ENCODE peak calls at places on chromosomes 3 and 15, in nine cellular contexts. One of them, this sample, is unnamed.

GRCh38 chr3:5022966-5023776 is 43.9 kb downstream of the BHLHE40 start:
- DNase-seq in A549: peak; percentile 99
- DNase-seq in fibroblast of lung: peak; percentile 100
- DNase-seq in lower lobe of right lung: no peak
- DNase-seq in stomach: peak; percentile 34
- DNase-seq in body of pancreas: peak; percentile 82
- DNase-seq in AG04449: peak; percentile 93
- DNase-seq in skeletal muscle cell: peak; percentile 98
- DNase-seq in OCI-LY7: no peak
- DNase-seq in this sample: peak; percentile 98

GRCh38 chr3:197829397-197830045 is 38.5 kb downstream of the LRCH3 start:
- DNase-seq in A549: no peak
- DNase-seq in fibroblast of lung: no peak
- DNase-seq in lower lobe of right lung: no peak
- DNase-seq in stomach: no peak
- DNase-seq in body of pancreas: no peak
- DNase-seq in AG04449: no peak
- DNase-seq in skeletal muscle cell: no peak
- DNase-seq in OCI-LY7: no peak
- DNase-seq in this sample: no peak

GRCh38 chr3:65170357-65171090 is 482.7 kb upstream of the ADAMTS9 start:
- DNase-seq in A549: peak; percentile 48
- DNase-seq in fibroblast of lung: peak; percentile 95
- DNase-seq in lower lobe of right lung: peak; percentile 54
- DNase-seq in stomach: peak; percentile 52
- DNase-seq in body of pancreas: peak; percentile 83
- DNase-seq in AG04449: no peak
- DNase-seq in skeletal muscle cell: peak; percentile 93
- DNase-seq in OCI-LY7: no peak
- DNase-seq in this sample: peak; percentile 91

GRCh38 chr3:124928333-124929202 is 6.0 kb downstream of the MUC13 start:
- DNase-seq in A549: peak; percentile 73
- DNase-seq in fibroblast of lung: peak; percentile 61
- DNase-seq in lower lobe of right lung: no peak
- DNase-seq in stomach: peak; percentile 76
- DNase-seq in body of pancreas: peak; percentile 69
- DNase-seq in AG04449: no peak
- DNase-seq in skeletal muscle cell: peak; percentile 24
- DNase-seq in OCI-LY7: peak; percentile 60
- DNase-seq in this sample: peak; percentile 53

GRCh38 chr3:15875016-15875689 is 77.4 kb upstream of the ANKRD28 start:
- DNase-seq in A549: no peak
- DNase-seq in fibroblast of lung: peak; percentile 84
- DNase-seq in lower lobe of right lung: no peak
- DNase-seq in stomach: no peak
- DNase-seq in body of pancreas: no peak
- DNase-seq in AG04449: peak; percentile 71
- DNase-seq in skeletal muscle cell: peak; percentile 59
- DNase-seq in OCI-LY7: no peak
- DNase-seq in this sample: no peak

GRCh38 chr15:57217716-57218598 is 158.3 kb upstream of the CGNL1 start:
- DNase-seq in A549: no peak
- DNase-seq in fibroblast of lung: peak; percentile 75
- DNase-seq in lower lobe of right lung: no peak
- DNase-seq in stomach: no peak
- DNase-seq in body of pancreas: no peak
- DNase-seq in AG04449: no peak
- DNase-seq in skeletal muscle cell: peak; percentile 48
- DNase-seq in OCI-LY7: no peak
- DNase-seq in this sample: no peak

GRCh38 chr3:183252973-183253363 is at the start of gene B3GNT5:
- DNase-seq in A549: peak; percentile 46
- DNase-seq in fibroblast of lung: peak; percentile 8
- DNase-seq in lower lobe of right lung: peak; percentile 90
- DNase-seq in stomach: peak; percentile 86
- DNase-seq in body of pancreas: peak; percentile 86
- DNase-seq in AG04449: no peak
- DNase-seq in skeletal muscle cell: no peak
- DNase-seq in OCI-LY7: no peak
- DNase-seq in this sample: no peak

GRCh38 chr3:79937567-79937966 is 169.8 kb upstream of the ROBO1 start:
- DNase-seq in A549: peak; percentile 42
- DNase-seq in fibroblast of lung: peak; percentile 62
- DNase-seq in lower lobe of right lung: no peak
- DNase-seq in stomach: no peak
- DNase-seq in body of pancreas: no peak
- DNase-seq in AG04449: no peak
- DNase-seq in skeletal muscle cell: no peak
- DNase-seq in OCI-LY7: no peak
- DNase-seq in this sample: no peak

GRCh38 chr3:33115024-33115768 is 1.4 kb downstream of the CRTAP start:
- DNase-seq in A549: peak; percentile 71
- DNase-seq in fibroblast of lung: peak; percentile 93
- DNase-seq in lower lobe of right lung: peak; percentile 77
- DNase-seq in stomach: peak; percentile 51
- DNase-seq in body of pancreas: peak; percentile 63
- DNase-seq in AG04449: peak; percentile 59
- DNase-seq in skeletal muscle cell: peak; percentile 74
- DNase-seq in OCI-LY7: peak; percentile 52
- DNase-seq in this sample: peak; percentile 88

GRCh38 chr3:190252080-190252479 is 70.2 kb downstream of the CLDN1 start:
- DNase-seq in A549: no peak
- DNase-seq in fibroblast of lung: peak; percentile 32
- DNase-seq in lower lobe of right lung: no peak
- DNase-seq in stomach: no peak
- DNase-seq in body of pancreas: no peak
- DNase-seq in AG04449: peak; percentile 61
- DNase-seq in skeletal muscle cell: peak; percentile 73
- DNase-seq in OCI-LY7: no peak
- DNase-seq in this sample: no peak

GRCh38 chr3:122247825-122248185 is 64.3 kb downstream of the CASR start:
- DNase-seq in A549: no peak
- DNase-seq in fibroblast of lung: peak; percentile 52
- DNase-seq in lower lobe of right lung: no peak
- DNase-seq in stomach: no peak
- DNase-seq in body of pancreas: peak; percentile 22
- DNase-seq in AG04449: no peak
- DNase-seq in skeletal muscle cell: no peak
- DNase-seq in OCI-LY7: peak; percentile 68
- DNase-seq in this sample: no peak

GRCh38 chr15:46714959-46715358 is 1002.3 kb upstream of the SEMA6D start:
- DNase-seq in A549: no peak
- DNase-seq in fibroblast of lung: no peak
- DNase-seq in lower lobe of right lung: no peak
- DNase-seq in stomach: no peak
- DNase-seq in body of pancreas: no peak
- DNase-seq in AG04449: no peak
- DNase-seq in skeletal muscle cell: no peak
- DNase-seq in OCI-LY7: no peak
- DNase-seq in this sample: no peak

GRCh38 chr3:46717447-46718231 is at the start of gene PRSS50:
- DNase-seq in A549: no peak
- DNase-seq in fibroblast of lung: no peak
- DNase-seq in lower lobe of right lung: no peak
- DNase-seq in stomach: peak; percentile 21
- DNase-seq in body of pancreas: no peak
- DNase-seq in AG04449: no peak
- DNase-seq in skeletal muscle cell: no peak
- DNase-seq in OCI-LY7: no peak
- DNase-seq in this sample: no peak

GRCh38 chr15:100765458-100766224 is 114.0 kb upstream of the ALDH1A3 start:
- DNase-seq in A549: no peak
- DNase-seq in fibroblast of lung: no peak
- DNase-seq in lower lobe of right lung: no peak
- DNase-seq in stomach: no peak
- DNase-seq in body of pancreas: no peak
- DNase-seq in AG04449: no peak
- DNase-seq in skeletal muscle cell: no peak
- DNase-seq in OCI-LY7: no peak
- DNase-seq in this sample: no peak

GRCh38 chr3:117399311-117400068 is 689.9 kb downstream of the TUSC7 start:
- DNase-seq in A549: no peak
- DNase-seq in fibroblast of lung: peak; percentile 63
- DNase-seq in lower lobe of right lung: no peak
- DNase-seq in stomach: no peak
- DNase-seq in body of pancreas: no peak
- DNase-seq in AG04449: no peak
- DNase-seq in skeletal muscle cell: no peak
- DNase-seq in OCI-LY7: no peak
- DNase-seq in this sample: peak; percentile 36

GRCh38 chr3:52086939-52087675 is 30.7 kb upstream of the DUSP7 start:
- DNase-seq in A549: no peak
- DNase-seq in fibroblast of lung: peak; percentile 41
- DNase-seq in lower lobe of right lung: peak; percentile 56
- DNase-seq in stomach: no peak
- DNase-seq in body of pancreas: no peak
- DNase-seq in AG04449: no peak
- DNase-seq in skeletal muscle cell: peak; percentile 22
- DNase-seq in OCI-LY7: no peak
- DNase-seq in this sample: no peak

GRCh38 chr3:58272891-58273290 is 33.2 kb upstream of the RPP14 start:
- DNase-seq in A549: no peak
- DNase-seq in fibroblast of lung: peak; percentile 30
- DNase-seq in lower lobe of right lung: no peak
- DNase-seq in stomach: no peak
- DNase-seq in body of pancreas: no peak
- DNase-seq in AG04449: no peak
- DNase-seq in skeletal muscle cell: no peak
- DNase-seq in OCI-LY7: no peak
- DNase-seq in this sample: no peak
- H3K4me3 ChIP-seq in A549: no peak overlapping the region
- H3K4me3 ChIP-seq in fibroblast of lung: no peak overlapping the region
- H3K4me3 ChIP-seq in lower lobe of right lung: no peak overlapping the region
- H3K4me3 ChIP-seq in stomach: no peak overlapping the region
- H3K4me3 ChIP-seq in body of pancreas: no peak overlapping the region
- H3K4me3 ChIP-seq in AG04449: no peak overlapping the region
- H3K4me3 ChIP-seq in skeletal muscle cell: no peak overlapping the region
- H3K4me3 ChIP-seq in OCI-LY7: no peak overlapping the region
- H3K4me3 ChIP-seq in this sample: no peak overlapping the region

DNA sequence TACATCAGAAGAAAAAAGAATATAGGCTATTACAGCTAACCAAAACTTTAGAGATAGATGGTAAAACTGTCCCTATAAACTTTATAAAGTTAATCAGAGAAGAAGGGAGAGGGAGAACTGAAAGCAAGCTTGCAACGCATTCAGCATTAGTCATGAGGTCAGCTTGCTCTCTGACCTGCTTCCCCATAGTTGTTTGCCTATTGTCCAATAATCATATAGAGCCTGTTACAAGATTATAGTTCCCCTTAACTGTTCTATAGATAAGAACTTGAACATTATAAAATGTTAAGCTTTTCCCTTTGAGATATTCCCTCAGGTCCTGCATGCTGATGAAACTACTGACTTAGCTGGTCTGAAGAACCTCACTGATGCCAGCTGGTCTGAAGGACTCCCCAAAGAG is 74.5 kb downstream of the CPNE4 start:
- DNase-seq in A549: no peak
- DNase-seq in fibroblast of lung: peak; percentile 12
- DNase-seq in lower lobe of right lung: no peak
- DNase-seq in stomach: no peak
- DNase-seq in body of pancreas: no peak
- DNase-seq in AG04449: no peak
- DNase-seq in skeletal muscle cell: peak; percentile 19
- DNase-seq in OCI-LY7: no peak
- DNase-seq in this sample: no peak
- H3K4me3 ChIP-seq in A549: no peak overlapping the region
- H3K4me3 ChIP-seq in fibroblast of lung: no peak overlapping the region
- H3K4me3 ChIP-seq in lower lobe of right lung: no peak overlapping the region
- H3K4me3 ChIP-seq in stomach: no peak overlapping the region
- H3K4me3 ChIP-seq in body of pancreas: no peak overlapping the region
- H3K4me3 ChIP-seq in AG04449: no peak overlapping the region
- H3K4me3 ChIP-seq in skeletal muscle cell: no peak overlapping the region
- H3K4me3 ChIP-seq in OCI-LY7: no peak overlapping the region
- H3K4me3 ChIP-seq in this sample: no peak overlapping the region

DNA sequence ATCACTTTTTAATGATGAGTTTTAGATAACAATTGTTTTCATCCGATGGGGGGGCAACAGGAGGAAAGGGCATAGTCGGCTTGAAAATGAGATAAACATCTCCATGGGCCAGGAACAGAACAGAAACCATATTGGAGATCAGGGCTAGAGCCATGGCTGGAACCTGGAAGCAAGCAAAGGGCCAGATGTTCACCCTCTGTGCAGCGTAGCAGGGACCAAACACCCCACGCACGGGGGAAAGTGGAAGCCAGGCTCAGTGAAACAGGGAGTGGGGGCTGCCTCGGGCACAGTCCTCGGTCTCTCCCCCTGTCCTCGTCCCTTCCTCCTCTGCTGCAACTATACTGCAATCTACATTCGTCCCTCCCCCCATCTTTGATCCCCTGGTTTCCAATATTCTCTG is 121.7 kb downstream of the XXYLT1 start:
- DNase-seq in A549: no peak
- DNase-seq in fibroblast of lung: no peak
- DNase-seq in lower lobe of right lung: no peak
- DNase-seq in stomach: no peak
- DNase-seq in body of pancreas: no peak
- DNase-seq in AG04449: no peak
- DNase-seq in skeletal muscle cell: no peak
- DNase-seq in OCI-LY7: no peak
- DNase-seq in this sample: no peak
- H3K4me3 ChIP-seq in A549: no peak overlapping the region
- H3K4me3 ChIP-seq in fibroblast of lung: peak overlapping the region; percentile 54
- H3K4me3 ChIP-seq in lower lobe of right lung: peak overlapping the region; percentile 40
- H3K4me3 ChIP-seq in stomach: no peak overlapping the region
- H3K4me3 ChIP-seq in body of pancreas: no peak overlapping the region
- H3K4me3 ChIP-seq in AG04449: no peak overlapping the region
- H3K4me3 ChIP-seq in skeletal muscle cell: no peak overlapping the region
- H3K4me3 ChIP-seq in OCI-LY7: peak overlapping the region; percentile 63
- H3K4me3 ChIP-seq in this sample: no peak overlapping the region

GRCh38 chr15:78695046-78695671 is 54.1 kb upstream of the CHRNB4 start:
- DNase-seq in A549: no peak
- DNase-seq in fibroblast of lung: no peak
- DNase-seq in lower lobe of right lung: no peak
- DNase-seq in stomach: no peak
- DNase-seq in body of pancreas: no peak
- DNase-seq in AG04449: no peak
- DNase-seq in skeletal muscle cell: no peak
- DNase-seq in OCI-LY7: no peak
- DNase-seq in this sample: no peak
- H3K4me3 ChIP-seq in A549: no peak overlapping the region
- H3K4me3 ChIP-seq in fibroblast of lung: no peak overlapping the region
- H3K4me3 ChIP-seq in lower lobe of right lung: no peak overlapping the region
- H3K4me3 ChIP-seq in stomach: no peak overlapping the region
- H3K4me3 ChIP-seq in body of pancreas: no peak overlapping the region
- H3K4me3 ChIP-seq in AG04449: no peak overlapping the region
- H3K4me3 ChIP-seq in skeletal muscle cell: no peak overlapping the region
- H3K4me3 ChIP-seq in OCI-LY7: no peak overlapping the region
- H3K4me3 ChIP-seq in this sample: no peak overlapping the region

This sample was measured in astrocyte of the cerebellum.